ENCODE peak calls at places on chromosome 11, in four cellular contexts. One of them, this sample, is unnamed.
A peak's percentile ranks its signal among the peaks of the same experiment; 100 is the strongest.

GRCh38 chr11:18313985-18314763 is 7.8 kb downstream of the HPS5 start:
- DNase-seq in GM13976: no peak
- DNase-seq in small intestine: no peak
- DNase-seq in stimulated activated CD8-positive, alpha-beta memory T cell treated with anti-CD3 and anti-CD28 coated beads, Interleukin-15, amount 100 ng/mL, for 48 hours: no peak
- DNase-seq in this sample: no peak

GRCh38 chr11:2891291-2891690 is 5.7 kb upstream of the CDKN1C start:
- DNase-seq in GM13976: no peak
- DNase-seq in small intestine: no peak
- DNase-seq in stimulated activated CD8-positive, alpha-beta memory T cell treated with anti-CD3 and anti-CD28 coated beads, Interleukin-15, amount 100 ng/mL, for 48 hours: no peak
- DNase-seq in this sample: no peak

GRCh38 chr11:134818531-134818930 is 406.5 kb upstream of the B3GAT1 start:
- DNase-seq in GM13976: no peak
- DNase-seq in small intestine: peak; percentile 80
- DNase-seq in stimulated activated CD8-positive, alpha-beta memory T cell treated with anti-CD3 and anti-CD28 coated beads, Interleukin-15, amount 100 ng/mL, for 48 hours: no peak
- DNase-seq in this sample: no peak

GRCh38 chr11:116427903-116428637 is 344.7 kb downstream of the BUD13 start:
- DNase-seq in GM13976: no peak
- DNase-seq in small intestine: no peak
- DNase-seq in stimulated activated CD8-positive, alpha-beta memory T cell treated with anti-CD3 and anti-CD28 coated beads, Interleukin-15, amount 100 ng/mL, for 48 hours: no peak
- DNase-seq in this sample: peak; percentile 39

GRCh38 chr11:72037554-72038311 is 39.0 kb downstream of the IL18BP start:
- DNase-seq in GM13976: peak; percentile 38
- DNase-seq in small intestine: no peak
- DNase-seq in stimulated activated CD8-positive, alpha-beta memory T cell treated with anti-CD3 and anti-CD28 coated beads, Interleukin-15, amount 100 ng/mL, for 48 hours: no peak
- DNase-seq in this sample: no peak

GRCh38 chr11:83819936-83820549 is 533.9 kb upstream of the CCDC90B start:
- DNase-seq in GM13976: no peak
- DNase-seq in small intestine: peak; percentile 60
- DNase-seq in stimulated activated CD8-positive, alpha-beta memory T cell treated with anti-CD3 and anti-CD28 coated beads, Interleukin-15, amount 100 ng/mL, for 48 hours: no peak
- DNase-seq in this sample: peak; percentile 52

GRCh38 chr11:130902380-130902779 is 13.9 kb downstream of the SNX19 start:
- DNase-seq in GM13976: no peak
- DNase-seq in small intestine: no peak
- DNase-seq in stimulated activated CD8-positive, alpha-beta memory T cell treated with anti-CD3 and anti-CD28 coated beads, Interleukin-15, amount 100 ng/mL, for 48 hours: no peak
- DNase-seq in this sample: no peak

GRCh38 chr11:67299471-67300191 is 3.7 kb upstream of the SSH3 start:
- DNase-seq in GM13976: no peak
- DNase-seq in small intestine: no peak
- DNase-seq in stimulated activated CD8-positive, alpha-beta memory T cell treated with anti-CD3 and anti-CD28 coated beads, Interleukin-15, amount 100 ng/mL, for 48 hours: no peak
- DNase-seq in this sample: no peak

GRCh38 chr11:73236205-73236765 is 18.2 kb downstream of the P2RY2 start:
- DNase-seq in GM13976: no peak
- DNase-seq in small intestine: no peak
- DNase-seq in stimulated activated CD8-positive, alpha-beta memory T cell treated with anti-CD3 and anti-CD28 coated beads, Interleukin-15, amount 100 ng/mL, for 48 hours: no peak
- DNase-seq in this sample: no peak

GRCh38 chr11:69539416-69540117 is 58.1 kb downstream of the LINC01488 start:
- DNase-seq in GM13976: no peak
- DNase-seq in small intestine: no peak
- DNase-seq in stimulated activated CD8-positive, alpha-beta memory T cell treated with anti-CD3 and anti-CD28 coated beads, Interleukin-15, amount 100 ng/mL, for 48 hours: no peak
- DNase-seq in this sample: no peak

GRCh38 chr11:70173018-70173417 is 30.1 kb upstream of the FADD start:
- DNase-seq in GM13976: no peak
- DNase-seq in small intestine: no peak
- DNase-seq in stimulated activated CD8-positive, alpha-beta memory T cell treated with anti-CD3 and anti-CD28 coated beads, Interleukin-15, amount 100 ng/mL, for 48 hours: no peak
- DNase-seq in this sample: no peak

GRCh38 chr11:12159351-12160099 is 49.1 kb downstream of the MICAL2 start:
- DNase-seq in GM13976: no peak
- DNase-seq in small intestine: no peak
- DNase-seq in stimulated activated CD8-positive, alpha-beta memory T cell treated with anti-CD3 and anti-CD28 coated beads, Interleukin-15, amount 100 ng/mL, for 48 hours: no peak
- DNase-seq in this sample: no peak

GRCh38 chr11:67583319-67584204 is at the start of gene GSTP1:
- DNase-seq in GM13976: peak; percentile 93
- DNase-seq in small intestine: peak; percentile 86
- DNase-seq in stimulated activated CD8-positive, alpha-beta memory T cell treated with anti-CD3 and anti-CD28 coated beads, Interleukin-15, amount 100 ng/mL, for 48 hours: peak; percentile 81
- DNase-seq in this sample: peak; percentile 83

GRCh38 chr11:10042699-10043098 is 251.3 kb downstream of the SBF2 start:
- DNase-seq in GM13976: no peak
- DNase-seq in small intestine: no peak
- DNase-seq in stimulated activated CD8-positive, alpha-beta memory T cell treated with anti-CD3 and anti-CD28 coated beads, Interleukin-15, amount 100 ng/mL, for 48 hours: no peak
- DNase-seq in this sample: no peak

GRCh38 chr11:69666752-69667536 is 8.2 kb downstream of the LTO1 start:
- DNase-seq in GM13976: no peak
- DNase-seq in small intestine: no peak
- DNase-seq in stimulated activated CD8-positive, alpha-beta memory T cell treated with anti-CD3 and anti-CD28 coated beads, Interleukin-15, amount 100 ng/mL, for 48 hours: no peak
- DNase-seq in this sample: no peak

GRCh38 chr11:8671242-8671641 is 11.2 kb downstream of the TRIM66 start:
- DNase-seq in GM13976: no peak
- DNase-seq in small intestine: no peak
- DNase-seq in stimulated activated CD8-positive, alpha-beta memory T cell treated with anti-CD3 and anti-CD28 coated beads, Interleukin-15, amount 100 ng/mL, for 48 hours: no peak
- DNase-seq in this sample: no peak

GRCh38 chr11:70640408-70640807 is 242.1 kb downstream of the CTTN start:
- DNase-seq in GM13976: no peak
- DNase-seq in small intestine: no peak
- DNase-seq in stimulated activated CD8-positive, alpha-beta memory T cell treated with anti-CD3 and anti-CD28 coated beads, Interleukin-15, amount 100 ng/mL, for 48 hours: no peak
- DNase-seq in this sample: no peak

GRCh38 chr11:119892311-119892808 is 163.4 kb upstream of the NECTIN1 start:
- DNase-seq in GM13976: no peak
- DNase-seq in small intestine: no peak
- DNase-seq in stimulated activated CD8-positive, alpha-beta memory T cell treated with anti-CD3 and anti-CD28 coated beads, Interleukin-15, amount 100 ng/mL, for 48 hours: no peak
- DNase-seq in this sample: no peak

GRCh38 chr11:57248780-57249383 is 11.8 kb upstream of the APLNR start:
- DNase-seq in GM13976: no peak
- DNase-seq in small intestine: peak; percentile 33
- DNase-seq in stimulated activated CD8-positive, alpha-beta memory T cell treated with anti-CD3 and anti-CD28 coated beads, Interleukin-15, amount 100 ng/mL, for 48 hours: peak; percentile 15
- DNase-seq in this sample: peak; percentile 29

GRCh38 chr11:78830277-78830676 is 255.6 kb upstream of the NARS2 start:
- DNase-seq in GM13976: no peak
- DNase-seq in small intestine: no peak
- DNase-seq in stimulated activated CD8-positive, alpha-beta memory T cell treated with anti-CD3 and anti-CD28 coated beads, Interleukin-15, amount 100 ng/mL, for 48 hours: no peak
- DNase-seq in this sample: no peak

GRCh38 chr11:101446726-101447125 is 137.1 kb downstream of the TRPC6 start:
- DNase-seq in GM13976: no peak
- DNase-seq in small intestine: no peak
- DNase-seq in stimulated activated CD8-positive, alpha-beta memory T cell treated with anti-CD3 and anti-CD28 coated beads, Interleukin-15, amount 100 ng/mL, for 48 hours: no peak
- DNase-seq in this sample: no peak

GRCh38 chr11:17713851-17714250 is 5.5 kb upstream of the MYOD1 start:
- DNase-seq in GM13976: no peak
- DNase-seq in small intestine: no peak
- DNase-seq in stimulated activated CD8-positive, alpha-beta memory T cell treated with anti-CD3 and anti-CD28 coated beads, Interleukin-15, amount 100 ng/mL, for 48 hours: no peak
- DNase-seq in this sample: no peak

GRCh38 chr11:75351541-75352416 is at the start of gene ARRB1:
- DNase-seq in GM13976: peak; percentile 77
- DNase-seq in small intestine: peak; percentile 79
- DNase-seq in stimulated activated CD8-positive, alpha-beta memory T cell treated with anti-CD3 and anti-CD28 coated beads, Interleukin-15, amount 100 ng/mL, for 48 hours: peak; percentile 25
- DNase-seq in this sample: peak; percentile 47

GRCh38 chr11:11400635-11401232 is 47.7 kb upstream of the CSNK2A3 start:
- DNase-seq in GM13976: peak; percentile 29
- DNase-seq in small intestine: peak; percentile 8
- DNase-seq in stimulated activated CD8-positive, alpha-beta memory T cell treated with anti-CD3 and anti-CD28 coated beads, Interleukin-15, amount 100 ng/mL, for 48 hours: no peak
- DNase-seq in this sample: no peak

GRCh38 chr11:85718991-85719807 is 33.2 kb upstream of the CCDC89 start:
- DNase-seq in GM13976: no peak
- DNase-seq in small intestine: no peak
- DNase-seq in stimulated activated CD8-positive, alpha-beta memory T cell treated with anti-CD3 and anti-CD28 coated beads, Interleukin-15, amount 100 ng/mL, for 48 hours: no peak
- DNase-seq in this sample: peak; percentile 17